ENCODE peak calls at places on chromosome 3, in nine cellular contexts. Z is heart right ventricle, R is thyroid gland, T is breast epithelium, E is BE2C, S is PC-9, A is stomach, B is spleen, W is right cardiac atrium. N is an unnamed sample.

GRCh38 chr3:69763458-69763857 is 24.2 kb downstream of the MITF start:
- DNase-seq in R (peak; percentile 48), S (no peak), W (no peak), Z (no peak), E (no peak), T (no peak), B (no peak), A (no peak), N (no peak)

GRCh38 chr3:8660781-8661180 is 16.2 kb upstream of the SSUH2 start:
- DNase-seq in T (no peak), S (no peak), B (peak; percentile 35), W (no peak), Z (no peak), R (peak; percentile 10), E (no peak), A (no peak), N (no peak)

GRCh38 chr3:46102780-46103130 is 75.5 kb upstream of the XCR1 start:
- DNase-seq in T (no peak), Z (no peak), E (no peak), R (no peak), W (no peak), S (no peak), A (no peak), B (no peak), N (no peak)

GRCh38 chr3:192866804-192867203 is 50.9 kb downstream of the MB21D2 start:
- DNase-seq in S (no peak), A (no peak), R (no peak), B (no peak), W (no peak), T (no peak), E (no peak), Z (no peak), N (no peak)

GRCh38 chr3:67415504-67415903 is 238.9 kb downstream of the SUCLG2 start:
- DNase-seq in A (no peak), T (no peak), W (no peak), Z (no peak), B (no peak), E (no peak), R (no peak), S (no peak), N (no peak)

GRCh38 chr3:58214484-58215316 is 3.9 kb upstream of the DNASE1L3 start:
- DNase-seq in E (no peak), B (peak; percentile 88), W (no peak), Z (no peak), R (no peak), T (no peak), S (peak; percentile 61), A (no peak), N (peak; percentile 46)

GRCh38 chr3:37125195-37125594 is 49.2 kb downstream of the LRRFIP2 start:
- DNase-seq in S (no peak), E (no peak), A (no peak), B (no peak), R (no peak), T (no peak), Z (no peak), W (no peak), N (no peak)

GRCh38 chr3:141452773-141453172 is 34.1 kb upstream of the RASA2 start:
- DNase-seq in B (no peak), S (no peak), Z (no peak), E (no peak), A (no peak), R (no peak), T (no peak), W (no peak), N (no peak)

GRCh38 chr3:14664170-14664569 is 10.8 kb upstream of the C3orf20 start:
- DNase-seq in A (no peak), S (no peak), B (no peak), W (no peak), R (no peak), E (no peak), Z (no peak), T (no peak), N (no peak)

GRCh38 chr3:27696906-27697305 is 25.2 kb downstream of the EOMES start:
- DNase-seq in A (no peak), Z (no peak), E (no peak), T (no peak), R (no peak), S (no peak), W (no peak), B (no peak), N (no peak)

GRCh38 chr3:181695661-181696491 is 15.8 kb upstream of the SOX2 start:
- DNase-seq in W (peak; percentile 66), S (no peak), Z (no peak), B (no peak), A (peak; percentile 38), T (no peak), E (no peak), R (peak; percentile 28), N (no peak)
- H3K4me1 ChIP-seq in W (no peaks in the 10 kb centered on the region), S (peaks cover 3% of the 10 kb centered on the region), Z (peaks cover 25% of the 10 kb centered on the region), B (peaks cover 25% of the 10 kb centered on the region), A (peaks cover 27% of the 10 kb centered on the region), T (no peaks in the 10 kb centered on the region), E (no peaks in the 10 kb centered on the region), R (peaks cover 19% of the 10 kb centered on the region), N (no peaks in the 10 kb centered on the region)

GRCh38 chr3:98782826-98783500 is 19.8 kb downstream of the ST3GAL6 start:
- DNase-seq in A (no peak), S (no peak), R (peak; percentile 78), Z (no peak), T (no peak), W (no peak), E (no peak), B (no peak), N (no peak)

GRCh38 chr3:98786364-98786930 is 23.3 kb downstream of the ST3GAL6 start:
- DNase-seq in T (no peak), W (no peak), B (no peak), A (peak; percentile 48), S (no peak), R (no peak), E (no peak), Z (no peak), N (peak; percentile 61)

GRCh38 chr3:98784042-98784441 is 20.9 kb downstream of the ST3GAL6 start:
- DNase-seq in B (no peak), S (no peak), A (peak; percentile 59), E (no peak), R (no peak), T (no peak), Z (no peak), W (no peak), N (no peak)

GRCh38 chr3:98787181-98787580 is 24.0 kb downstream of the ST3GAL6 start:
- DNase-seq in S (no peak), E (no peak), B (no peak), Z (no peak), A (no peak), T (no peak), R (no peak), W (no peak), N (no peak)

DNA sequence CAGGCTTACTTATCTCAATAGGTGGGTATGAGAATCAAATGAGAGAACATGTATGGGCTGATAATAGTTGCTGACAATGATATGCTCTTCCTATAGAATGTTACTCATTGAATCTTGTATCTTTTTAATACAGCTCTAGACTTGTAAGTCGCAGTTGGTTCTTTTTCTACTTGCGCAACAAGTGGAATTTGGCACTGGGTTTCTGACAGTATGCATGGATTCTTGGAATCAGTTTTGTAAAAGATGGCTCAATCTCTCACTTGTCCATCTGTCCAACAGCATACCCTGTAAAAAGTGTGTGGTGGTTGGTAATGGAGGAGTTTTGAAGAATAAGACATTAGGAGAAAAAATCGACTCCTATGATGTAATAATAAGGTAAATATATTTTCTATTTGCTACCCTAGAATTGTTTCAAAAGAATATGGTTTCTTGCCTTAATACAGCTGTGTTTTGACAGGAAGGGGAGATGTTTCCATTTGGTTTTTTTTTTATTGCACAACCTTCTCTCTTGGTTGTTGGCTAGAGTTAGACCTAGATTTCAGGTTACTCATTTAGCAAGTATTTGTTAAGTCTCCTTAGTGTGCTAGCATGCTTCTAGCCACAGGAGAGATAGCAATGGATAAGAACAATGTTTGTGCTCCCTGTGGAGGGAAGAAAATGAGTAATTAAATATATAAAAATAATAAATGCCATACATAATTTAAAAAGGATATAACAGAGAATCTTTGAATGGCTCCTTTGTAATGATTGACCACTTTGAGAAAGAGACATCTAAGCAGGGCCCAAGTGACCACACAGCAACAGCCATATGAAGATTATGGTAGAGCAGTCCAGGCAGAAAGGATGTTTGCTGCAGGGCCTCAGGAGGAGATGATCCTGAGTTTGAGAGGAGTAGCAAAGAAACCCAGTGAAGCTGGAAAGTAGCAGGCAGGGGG is 21.8 kb downstream of the ST3GAL6 start:
- DNase-seq in B (no peak), E (no peak), R (no peak), T (no peak), W (no peak), Z (no peak), S (no peak), A (no peak), N (no peak)
- H3K4me3 ChIP-seq in B (no peak overlapping the region), E (no peak overlapping the region), R (no peak overlapping the region), T (no peak overlapping the region), W (no peak overlapping the region), Z (no peak overlapping the region), S (no peak overlapping the region), A (no peak overlapping the region), N (no peak overlapping the region)

DNA sequence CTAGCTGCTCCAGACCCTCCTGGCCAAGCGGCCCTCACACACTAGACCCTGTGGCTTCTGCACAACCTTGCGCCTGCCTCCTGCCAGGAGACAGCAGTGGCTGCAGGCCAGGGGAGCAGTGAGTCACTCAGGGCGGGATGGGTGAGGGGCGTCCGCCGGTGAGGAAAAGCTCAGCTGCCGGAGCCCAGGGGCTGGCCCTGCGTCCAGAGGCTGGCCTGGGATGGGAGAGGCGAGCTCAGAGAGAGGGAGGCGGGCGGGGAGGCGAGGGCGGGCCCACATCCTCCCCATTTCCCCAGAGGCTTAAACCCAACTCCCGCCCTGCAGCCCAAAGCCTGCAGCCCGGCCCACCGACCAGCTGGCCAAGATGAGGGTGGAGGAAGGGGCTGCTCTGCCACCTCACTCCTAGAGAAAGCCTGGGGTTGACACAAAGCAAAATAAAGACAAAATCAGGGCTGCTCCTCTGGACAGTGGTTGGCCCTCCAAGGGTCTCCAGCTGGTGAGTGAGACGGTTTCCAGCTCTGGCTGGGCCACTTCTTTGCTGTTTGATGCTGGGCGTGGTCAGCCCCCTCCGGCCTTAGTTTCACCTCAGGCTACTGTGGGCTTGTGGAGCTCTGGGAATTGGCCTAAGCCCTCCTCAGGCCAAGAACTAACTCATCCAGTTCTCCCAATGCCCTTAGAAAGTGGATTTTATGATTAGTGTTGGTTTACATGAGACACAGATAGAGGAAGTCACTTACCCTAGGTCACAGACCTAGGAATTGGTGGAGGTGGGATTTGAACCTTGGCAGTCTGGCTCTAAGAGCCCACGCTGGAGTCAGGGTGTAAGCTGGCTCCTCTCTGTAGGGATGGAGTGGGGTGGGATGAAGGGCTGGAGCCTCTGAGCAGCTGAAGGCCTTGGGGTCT is 50.6 kb downstream of the IQSEC1 start:
- DNase-seq in E (peak; percentile 93), T (no peak), S (peak; percentile 94), Z (peak; percentile 85), A (peak; percentile 39), R (peak; percentile 55), W (peak; percentile 94), B (peak; percentile 89), N (no peak)
- H3K4me1 ChIP-seq in E (peaks cover 31% of the 10 kb centered on the region), T (peaks cover 37% of the 10 kb centered on the region), S (peaks cover 62% of the 10 kb centered on the region), Z (peaks cover 74% of the 10 kb centered on the region), A (peaks cover 47% of the 10 kb centered on the region), R (peaks cover 30% of the 10 kb centered on the region), W (peaks cover 15% of the 10 kb centered on the region), B (peaks cover 18% of the 10 kb centered on the region), N (no peaks in the 10 kb centered on the region)

DNA sequence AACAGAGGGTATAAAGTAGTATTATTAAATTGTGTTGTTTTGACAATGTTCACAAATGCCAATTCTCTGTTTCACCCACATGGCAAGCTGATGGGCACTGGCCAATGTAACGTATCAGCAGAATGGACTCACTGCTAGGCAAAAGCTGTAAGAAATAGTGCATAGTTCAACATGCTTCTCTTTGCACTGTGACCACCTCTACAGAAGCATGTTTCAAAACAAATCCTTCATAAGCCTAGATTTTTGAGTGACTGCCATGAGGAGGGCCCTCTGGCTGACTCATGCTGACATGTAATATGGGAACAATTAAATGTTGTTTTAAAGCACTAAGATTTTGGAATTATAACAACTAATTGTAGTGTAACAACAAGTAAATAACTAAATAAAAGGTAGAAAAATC is 3.2 kb downstream of the GBE1 start:
- DNase-seq in B (no peak), T (no peak), W (no peak), Z (no peak), E (no peak), R (no peak), A (no peak), S (no peak), N (no peak)
- H3K4me3 ChIP-seq in B (no peak overlapping the region), T (no peak overlapping the region), W (no peak overlapping the region), Z (no peak overlapping the region), E (no peak overlapping the region), R (no peak overlapping the region), A (no peak overlapping the region), S (no peak overlapping the region), N (no peak overlapping the region)

N was measured in right lobe of liver.